ENCODE peak calls at places on chromosomes 5 and 9, in five cellular contexts. G is HepG2, L is A549, C is H1, Z is K562. W is an unnamed sample.

GRCh38 chr9:126773004-126773607 is 31.7 kb upstream of the ZBTB43 start:
- DNase-seq in Z (peak), C (peak), G (peak), L (peak), W (peak)

GRCh38 chr9:106929471-106930198 is 66.7 kb downstream of the ZNF462 start:
- DNase-seq in G (no peak), Z (no peak), C (no peak), L (no peak), W (peak)

GRCh38 chr5:174735498-174736350 is 11.3 kb downstream of the MSX2 start:
- DNase-seq in G (peak), C (peak), L (peak), Z (peak), W (no peak)

GRCh38 chr9:84670106-84670800 is 724 bp downstream of the NTRK2 start:
- DNase-seq in G (no peak), L (no peak), Z (no peak), C (peak), W (no peak)

GRCh38 chr9:38284039-38284767 is 108.3 kb upstream of the ALDH1B1 start:
- DNase-seq in L (no peak), G (no peak), Z (no peak), C (no peak), W (no peak)

GRCh38 chr9:81411961-81412360 is 277.4 kb downstream of the TLE1 start:
- DNase-seq in Z (no peak), G (no peak), C (no peak), L (no peak), W (peak)

GRCh38 chr9:22147818-22148573 is 138.9 kb upstream of the CDKN2B start:
- DNase-seq in C (no peak), Z (no peak), G (peak), L (no peak), W (peak)

GRCh38 chr9:123265833-123266232 is 2.6 kb downstream of the STRBP start:
- DNase-seq in C (no peak), Z (peak), L (no peak), G (no peak), W (no peak)

GRCh38 chr9:136526625-136527066 is 19.2 kb downstream of the NOTCH1 start:
- DNase-seq in G (no peak), L (no peak), C (no peak), Z (peak), W (no peak)

GRCh38 chr9:91101598-91102168 is 260.0 kb downstream of the AUH start:
- DNase-seq in G (no peak), L (no peak), C (no peak), Z (no peak), W (no peak)

GRCh38 chr5:91022518-91022917 is 360.6 kb downstream of the ARRDC3 start:
- DNase-seq in C (no peak), Z (no peak), L (no peak), G (no peak), W (no peak)

GRCh38 chr9:33198163-33198562 is 31.0 kb upstream of the B4GALT1 start:
- DNase-seq in C (no peak), Z (no peak), L (no peak), G (no peak), W (peak)

GRCh38 chr5:176166427-176166826 is 71.8 kb upstream of the SIMC1 start:
- DNase-seq in L (no peak), Z (no peak), C (no peak), G (no peak), W (peak)

GRCh38 chr9:127049044-127049443 is 73.4 kb downstream of the ANGPTL2 start:
- DNase-seq in Z (no peak), G (no peak), C (peak), L (peak), W (peak)

GRCh38 chr9:123568691-123569342 is 212.8 kb downstream of the CRB2 start:
- DNase-seq in G (no peak), C (no peak), Z (no peak), L (no peak), W (peak)

DNA sequence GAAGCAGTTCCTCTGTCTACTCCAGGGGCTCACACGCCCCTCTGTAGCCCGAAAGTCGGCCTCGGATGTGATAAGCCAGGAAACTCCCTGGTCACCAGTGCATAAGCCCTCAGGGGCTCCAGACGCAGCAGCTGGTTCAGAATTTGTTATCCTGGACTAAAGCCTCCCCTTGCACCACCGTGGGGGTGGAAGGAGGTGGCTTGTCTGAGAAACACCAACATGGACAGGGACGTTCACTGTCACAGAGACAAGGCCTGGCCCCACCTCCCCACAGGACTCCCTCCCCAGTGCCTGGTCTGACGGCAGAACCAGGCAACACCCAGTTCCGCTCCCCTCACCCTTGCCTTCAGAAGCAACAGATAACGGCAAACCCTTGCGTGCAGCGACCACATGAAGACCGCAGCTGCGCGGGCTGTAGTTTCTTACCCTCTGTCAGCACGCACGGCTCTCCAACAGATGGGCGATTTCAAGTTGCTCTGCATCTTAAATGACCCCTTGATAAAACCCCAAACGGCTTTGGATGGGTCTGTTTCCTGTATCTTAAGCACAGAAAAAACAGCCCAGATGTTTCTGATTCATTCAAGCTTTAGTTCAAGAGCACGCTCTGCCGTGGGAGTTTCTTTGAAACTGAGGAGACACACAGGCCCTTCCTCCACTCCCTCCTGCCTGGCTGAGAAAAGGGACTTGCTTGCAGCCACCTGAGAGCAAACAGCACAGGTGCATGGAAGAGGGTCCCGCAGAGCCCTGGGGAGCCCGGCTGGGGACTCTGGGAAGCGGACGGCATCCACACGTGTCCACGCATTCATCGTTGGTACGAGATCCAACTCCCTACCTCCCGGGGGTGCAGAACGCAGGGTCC is 44.7 kb upstream of the NKD2 start:
- DNase-seq in G (no peak), C (no peak), L (no peak), Z (peak), W (peak)
- TF ChIP-seq MAFK in G (no peak), C (no peak), L (no peak), Z (no peak), W (no peak)

GRCh38 chr5:179382486-179382885 is 37.2 kb upstream of the ADAMTS2 start:
- DNase-seq in Z (no peak), L (no peak), C (no peak), G (no peak), W (no peak)
- TF ChIP-seq MAFK in Z (no peak), L (no peak), C (no peak), G (no peak), W (no peak)

GRCh38 chr5:44336708-44337107 is 52.5 kb downstream of the FGF10 start:
- DNase-seq in Z (no peak), G (no peak), C (no peak), L (no peak), W (no peak)

GRCh38 chr5:44329716-44330115 is 59.5 kb downstream of the FGF10 start:
- DNase-seq in G (no peak), C (no peak), Z (no peak), L (no peak), W (no peak)

GRCh38 chr5:44334622-44335021 is 54.6 kb downstream of the FGF10 start:
- DNase-seq in C (no peak), Z (no peak), L (no peak), G (no peak), W (no peak)

GRCh38 chr5:44331471-44332079 is 57.6 kb downstream of the FGF10 start:
- DNase-seq in L (no peak), Z (no peak), C (no peak), G (no peak), W (no peak)

DNA sequence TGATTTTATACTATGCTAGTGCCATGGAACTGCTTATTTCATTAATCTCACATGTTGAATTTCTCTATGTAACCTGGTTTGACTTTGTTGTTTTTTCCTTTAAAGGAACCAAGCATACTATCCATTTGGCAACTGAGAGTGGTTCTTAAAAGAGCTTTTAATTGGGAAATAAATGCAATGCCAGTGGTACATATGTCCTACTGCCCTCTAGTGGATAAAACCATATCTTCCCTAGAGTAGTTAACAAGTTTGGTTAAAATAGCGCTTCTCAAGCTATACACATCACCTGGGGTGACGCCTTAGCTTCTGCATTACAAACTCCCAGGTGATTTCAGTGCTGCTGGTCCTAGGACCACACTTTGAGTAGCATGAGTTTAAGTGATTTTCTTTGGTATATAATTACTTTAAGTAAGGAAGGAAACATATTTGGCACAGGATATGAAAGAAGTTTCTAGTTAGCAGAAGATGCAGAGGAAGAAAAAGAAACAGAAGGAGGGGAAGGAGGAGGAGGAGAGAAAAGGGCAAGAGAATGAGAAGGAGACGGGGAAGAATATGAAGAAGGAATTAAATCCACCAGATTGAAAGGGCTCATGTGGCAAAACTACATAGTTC is 56.8 kb downstream of the FGF10 start:
- DNase-seq in G (peak), L (peak), Z (peak), C (no peak), W (peak)
- TF ChIP-seq MAFK in G (no peak), L (no peak), Z (no peak), C (no peak), W (no peak)

GRCh38 chr9:78714591-78714990 is 417.7 kb downstream of the PSAT1 start:
- DNase-seq in C (no peak), Z (no peak), L (no peak), G (no peak), W (no peak)
- TF ChIP-seq MAFK in C (no peak), Z (no peak), L (no peak), G (no peak), W (no peak)

GRCh38 chr9:88589656-88590055 is 54.7 kb downstream of the NXNL2 start:
- DNase-seq in L (no peak), G (no peak), Z (no peak), C (no peak), W (no peak)

GRCh38 chr9:88590558-88591146 is 55.7 kb downstream of the NXNL2 start:
- DNase-seq in L (no peak), C (peak), G (peak), Z (no peak), W (no peak)

GRCh38 chr9:88596376-88596775 is 61.4 kb downstream of the NXNL2 start:
- DNase-seq in C (no peak), L (no peak), Z (no peak), G (no peak), W (no peak)

GRCh38 chr9:88587885-88588628 is 53.1 kb downstream of the NXNL2 start:
- DNase-seq in Z (no peak), G (no peak), C (no peak), L (no peak), W (peak)

DNA sequence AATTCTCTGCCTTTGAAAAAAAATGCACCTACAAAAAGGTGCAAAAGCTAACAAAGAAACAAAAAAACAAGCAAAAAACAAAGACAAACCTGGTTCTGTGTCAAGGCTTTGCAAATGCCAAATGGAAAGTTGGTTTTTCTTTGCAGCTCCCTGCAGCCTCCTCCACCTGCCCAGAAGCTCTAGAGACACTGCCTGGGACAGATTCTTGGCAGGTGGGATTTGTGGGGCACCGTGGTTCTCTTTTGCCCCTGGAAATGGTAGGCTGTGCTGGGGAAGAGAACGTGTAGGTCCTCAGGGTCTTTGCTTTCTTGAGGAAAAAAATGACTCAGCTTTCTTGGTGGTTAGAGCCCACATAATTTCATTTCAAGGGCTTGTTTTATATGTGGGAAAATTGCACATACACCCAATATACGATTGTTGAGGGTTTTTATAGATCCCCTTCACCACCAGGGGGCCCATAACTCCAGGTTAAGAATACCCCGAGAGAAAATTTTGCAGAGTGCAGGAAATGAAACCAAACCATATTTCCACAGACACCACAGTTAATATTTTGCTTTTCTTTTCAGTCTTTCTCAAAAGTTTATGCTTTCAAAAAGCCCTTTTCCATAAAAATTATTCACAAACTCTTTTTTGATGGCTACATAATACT is 58.7 kb downstream of the NXNL2 start:
- DNase-seq in G (peak), L (peak), Z (peak), C (no peak), W (peak)
- TF ChIP-seq MAFK in G (no peak), L (no peak), Z (no peak), C (no peak), W (no peak)

GRCh38 chr5:177290816-177291596 is 12.5 kb downstream of the RAB24 start:
- DNase-seq in G (no peak), C (no peak), L (no peak), Z (no peak), W (no peak)
- TF ChIP-seq MAFK in G (no peak), C (no peak), L (no peak), Z (no peak), W (no peak)

GRCh38 chr9:95103385-95104087 is 214.0 kb downstream of the FANCC start:
- DNase-seq in L (no peak), Z (peak), C (no peak), G (peak), W (no peak)
- TF ChIP-seq MAFK in L (no peak), Z (no peak), C (no peak), G (no peak), W (no peak)

GRCh38 chr5:101728933-101729332 is 567.2 kb downstream of the SLCO4C1 start:
- DNase-seq in C (no peak), G (peak), Z (no peak), L (no peak), W (no peak)
- TF ChIP-seq MAFK in C (no peak), G (no peak), Z (no peak), L (no peak), W (no peak)